ENCODE peak calls at places on chromosomes 3 and 15, in ten cellular contexts. One of them, this sample, is unnamed.

GRCh38 chr3:46535746-46536145 is 30.4 kb downstream of the LRRC2 start:
- DNase-seq in thyroid gland: no peak
- DNase-seq in coronary artery: no peak
- DNase-seq in epithelial cell of esophagus: no peak
- DNase-seq in neural progenitor cell: no peak
- DNase-seq in astrocyte of the spinal cord: no peak
- DNase-seq in astrocyte: no peak
- DNase-seq in GM06990: no peak
- DNase-seq in NB4: no peak
- DNase-seq in A673: no peak
- DNase-seq in this sample: no peak

GRCh38 chr15:97902140-97902780 is 58.2 kb upstream of the ARRDC4 start:
- DNase-seq in thyroid gland: peak; percentile 46
- DNase-seq in coronary artery: no peak
- DNase-seq in epithelial cell of esophagus: peak; percentile 62
- DNase-seq in neural progenitor cell: no peak
- DNase-seq in astrocyte of the spinal cord: no peak
- DNase-seq in astrocyte: no peak
- DNase-seq in GM06990: no peak
- DNase-seq in NB4: no peak
- DNase-seq in A673: peak; percentile 82
- DNase-seq in this sample: peak; percentile 1

GRCh38 chr3:116777181-116777840 is 67.7 kb downstream of the TUSC7 start:
- DNase-seq in thyroid gland: no peak
- DNase-seq in coronary artery: no peak
- DNase-seq in epithelial cell of esophagus: peak; percentile 4
- DNase-seq in neural progenitor cell: peak; percentile 51
- DNase-seq in astrocyte of the spinal cord: peak; percentile 4
- DNase-seq in astrocyte: no peak
- DNase-seq in GM06990: no peak
- DNase-seq in NB4: no peak
- DNase-seq in A673: peak; percentile 12
- DNase-seq in this sample: no peak

GRCh38 chr3:183285828-183286457 is 32.9 kb downstream of the B3GNT5 start:
- DNase-seq in thyroid gland: peak; percentile 48
- DNase-seq in coronary artery: peak; percentile 88
- DNase-seq in epithelial cell of esophagus: peak; percentile 99
- DNase-seq in neural progenitor cell: no peak
- DNase-seq in astrocyte of the spinal cord: peak; percentile 98
- DNase-seq in astrocyte: peak; percentile 98
- DNase-seq in GM06990: peak; percentile 76
- DNase-seq in NB4: peak; percentile 84
- DNase-seq in A673: peak; percentile 92
- DNase-seq in this sample: peak; percentile 99

GRCh38 chr3:171704002-171704401 is 106.3 kb downstream of the PLD1 start:
- DNase-seq in thyroid gland: peak; percentile 18
- DNase-seq in coronary artery: no peak
- DNase-seq in epithelial cell of esophagus: peak; percentile 65
- DNase-seq in neural progenitor cell: peak; percentile 53
- DNase-seq in astrocyte of the spinal cord: peak; percentile 36
- DNase-seq in astrocyte: peak; percentile 30
- DNase-seq in GM06990: no peak
- DNase-seq in NB4: peak; percentile 37
- DNase-seq in A673: peak; percentile 77
- DNase-seq in this sample: peak; percentile 72

GRCh38 chr3:169813757-169814517 is 1.2 kb upstream of the LRRC34 start:
- DNase-seq in thyroid gland: peak; percentile 36
- DNase-seq in coronary artery: no peak
- DNase-seq in epithelial cell of esophagus: peak; percentile 55
- DNase-seq in neural progenitor cell: peak; percentile 41
- DNase-seq in astrocyte of the spinal cord: no peak
- DNase-seq in astrocyte: no peak
- DNase-seq in GM06990: peak; percentile 85
- DNase-seq in NB4: peak; percentile 78
- DNase-seq in A673: peak; percentile 64
- DNase-seq in this sample: peak; percentile 37

GRCh38 chr3:136366289-136366688 is 116.1 kb downstream of the PCCB start:
- DNase-seq in thyroid gland: no peak
- DNase-seq in coronary artery: no peak
- DNase-seq in epithelial cell of esophagus: peak; percentile 81
- DNase-seq in neural progenitor cell: no peak
- DNase-seq in astrocyte of the spinal cord: no peak
- DNase-seq in astrocyte: peak; percentile 10
- DNase-seq in GM06990: no peak
- DNase-seq in NB4: no peak
- DNase-seq in A673: peak; percentile 32
- DNase-seq in this sample: peak; percentile 54

GRCh38 chr3:164940737-164941136 is 137.6 kb downstream of the SI start:
- DNase-seq in thyroid gland: no peak
- DNase-seq in coronary artery: no peak
- DNase-seq in epithelial cell of esophagus: peak; percentile 53
- DNase-seq in neural progenitor cell: no peak
- DNase-seq in astrocyte of the spinal cord: peak; percentile 22
- DNase-seq in astrocyte: peak; percentile 5
- DNase-seq in GM06990: no peak
- DNase-seq in NB4: no peak
- DNase-seq in A673: no peak
- DNase-seq in this sample: peak; percentile 0

GRCh38 chr15:70415330-70415884 is 317.7 kb upstream of the TLE3 start:
- DNase-seq in thyroid gland: no peak
- DNase-seq in coronary artery: no peak
- DNase-seq in epithelial cell of esophagus: no peak
- DNase-seq in neural progenitor cell: no peak
- DNase-seq in astrocyte of the spinal cord: no peak
- DNase-seq in astrocyte: no peak
- DNase-seq in GM06990: no peak
- DNase-seq in NB4: no peak
- DNase-seq in A673: no peak
- DNase-seq in this sample: no peak

GRCh38 chr3:167936010-167936409 is 159.7 kb downstream of the GOLIM4 start:
- DNase-seq in thyroid gland: no peak
- DNase-seq in coronary artery: no peak
- DNase-seq in epithelial cell of esophagus: no peak
- DNase-seq in neural progenitor cell: no peak
- DNase-seq in astrocyte of the spinal cord: no peak
- DNase-seq in astrocyte: no peak
- DNase-seq in GM06990: no peak
- DNase-seq in NB4: no peak
- DNase-seq in A673: no peak
- DNase-seq in this sample: no peak

GRCh38 chr3:30370681-30371271 is 235.6 kb upstream of the TGFBR2 start:
- DNase-seq in thyroid gland: no peak
- DNase-seq in coronary artery: no peak
- DNase-seq in epithelial cell of esophagus: no peak
- DNase-seq in neural progenitor cell: no peak
- DNase-seq in astrocyte of the spinal cord: peak; percentile 71
- DNase-seq in astrocyte: peak; percentile 86
- DNase-seq in GM06990: no peak
- DNase-seq in NB4: no peak
- DNase-seq in A673: no peak
- DNase-seq in this sample: peak; percentile 65

GRCh38 chr15:89097313-89097712 is 9.1 kb downstream of the ABHD2 start:
- DNase-seq in thyroid gland: no peak
- DNase-seq in coronary artery: no peak
- DNase-seq in epithelial cell of esophagus: no peak
- DNase-seq in neural progenitor cell: no peak
- DNase-seq in astrocyte of the spinal cord: no peak
- DNase-seq in astrocyte: no peak
- DNase-seq in GM06990: no peak
- DNase-seq in NB4: no peak
- DNase-seq in A673: no peak
- DNase-seq in this sample: no peak

GRCh38 chr3:46488735-46489361 is 8.9 kb upstream of the RTP3 start:
- DNase-seq in thyroid gland: peak; percentile 98
- DNase-seq in coronary artery: peak; percentile 80
- DNase-seq in epithelial cell of esophagus: peak; percentile 90
- DNase-seq in neural progenitor cell: peak; percentile 96
- DNase-seq in astrocyte of the spinal cord: peak; percentile 86
- DNase-seq in astrocyte: peak; percentile 72
- DNase-seq in GM06990: peak; percentile 88
- DNase-seq in NB4: peak; percentile 96
- DNase-seq in A673: peak; percentile 85
- DNase-seq in this sample: peak; percentile 91

GRCh38 chr3:55408193-55408826 is 78.8 kb downstream of the WNT5A start:
- DNase-seq in thyroid gland: no peak
- DNase-seq in coronary artery: no peak
- DNase-seq in epithelial cell of esophagus: no peak
- DNase-seq in neural progenitor cell: no peak
- DNase-seq in astrocyte of the spinal cord: no peak
- DNase-seq in astrocyte: no peak
- DNase-seq in GM06990: no peak
- DNase-seq in NB4: no peak
- DNase-seq in A673: no peak
- DNase-seq in this sample: no peak

GRCh38 chr15:61084944-61085367 is 144.1 kb downstream of the RORA start:
- DNase-seq in thyroid gland: no peak
- DNase-seq in coronary artery: no peak
- DNase-seq in epithelial cell of esophagus: no peak
- DNase-seq in neural progenitor cell: peak; percentile 62
- DNase-seq in astrocyte of the spinal cord: peak; percentile 17
- DNase-seq in astrocyte: no peak
- DNase-seq in GM06990: peak; percentile 12
- DNase-seq in NB4: peak; percentile 79
- DNase-seq in A673: peak; percentile 69
- DNase-seq in this sample: peak; percentile 17

GRCh38 chr3:39181408-39182335 is 10.7 kb downstream of the XIRP1 start:
- DNase-seq in thyroid gland: no peak
- DNase-seq in coronary artery: no peak
- DNase-seq in epithelial cell of esophagus: no peak
- DNase-seq in neural progenitor cell: no peak
- DNase-seq in astrocyte of the spinal cord: no peak
- DNase-seq in astrocyte: no peak
- DNase-seq in GM06990: no peak
- DNase-seq in NB4: peak; percentile 18
- DNase-seq in A673: no peak
- DNase-seq in this sample: no peak

GRCh38 chr3:39183231-39184080 is 8.9 kb downstream of the XIRP1 start:
- DNase-seq in thyroid gland: no peak
- DNase-seq in coronary artery: no peak
- DNase-seq in epithelial cell of esophagus: no peak
- DNase-seq in neural progenitor cell: no peak
- DNase-seq in astrocyte of the spinal cord: no peak
- DNase-seq in astrocyte: no peak
- DNase-seq in GM06990: no peak
- DNase-seq in NB4: no peak
- DNase-seq in A673: no peak
- DNase-seq in this sample: no peak

GRCh38 chr3:39180183-39180545 is 12.2 kb downstream of the XIRP1 start:
- DNase-seq in thyroid gland: no peak
- DNase-seq in coronary artery: no peak
- DNase-seq in epithelial cell of esophagus: peak; percentile 13
- DNase-seq in neural progenitor cell: no peak
- DNase-seq in astrocyte of the spinal cord: no peak
- DNase-seq in astrocyte: no peak
- DNase-seq in GM06990: no peak
- DNase-seq in NB4: no peak
- DNase-seq in A673: no peak
- DNase-seq in this sample: no peak

GRCh38 chr3:39178553-39178952 is 13.8 kb downstream of the XIRP1 start:
- DNase-seq in thyroid gland: no peak
- DNase-seq in coronary artery: no peak
- DNase-seq in epithelial cell of esophagus: no peak
- DNase-seq in neural progenitor cell: no peak
- DNase-seq in astrocyte of the spinal cord: peak; percentile 46
- DNase-seq in astrocyte: peak; percentile 37
- DNase-seq in GM06990: no peak
- DNase-seq in NB4: no peak
- DNase-seq in A673: no peak
- DNase-seq in this sample: peak; percentile 62

GRCh38 chr3:39180546-39181346 is 11.6 kb downstream of the XIRP1 start:
- DNase-seq in thyroid gland: peak; percentile 98
- DNase-seq in coronary artery: peak; percentile 96
- DNase-seq in epithelial cell of esophagus: peak; percentile 87
- DNase-seq in neural progenitor cell: peak; percentile 97
- DNase-seq in astrocyte of the spinal cord: peak; percentile 87
- DNase-seq in astrocyte: peak; percentile 57
- DNase-seq in GM06990: peak; percentile 91
- DNase-seq in NB4: peak; percentile 83
- DNase-seq in A673: peak; percentile 74
- DNase-seq in this sample: peak; percentile 84
- TF ChIP-seq CTCF in thyroid gland: peak; percentile 47
- TF ChIP-seq CTCF in coronary artery: no peak
- TF ChIP-seq CTCF in epithelial cell of esophagus: peak; percentile 30
- TF ChIP-seq CTCF in neural progenitor cell: no peak
- TF ChIP-seq CTCF in astrocyte of the spinal cord: peak; percentile 27
- TF ChIP-seq CTCF in astrocyte: no peak
- TF ChIP-seq CTCF in GM06990: no peak
- TF ChIP-seq CTCF in NB4: no peak
- TF ChIP-seq CTCF in A673: no peak
- TF ChIP-seq CTCF in this sample: peak; percentile 21

GRCh38 chr3:174419216-174419615 is 439.9 kb upstream of the NAALADL2 start:
- DNase-seq in thyroid gland: no peak
- DNase-seq in coronary artery: no peak
- DNase-seq in epithelial cell of esophagus: no peak
- DNase-seq in neural progenitor cell: no peak
- DNase-seq in astrocyte of the spinal cord: no peak
- DNase-seq in astrocyte: no peak
- DNase-seq in GM06990: no peak
- DNase-seq in NB4: no peak
- DNase-seq in A673: no peak
- DNase-seq in this sample: no peak
- H3K4me3 ChIP-seq in thyroid gland: no peak overlapping the region
- H3K4me3 ChIP-seq in coronary artery: no peak overlapping the region
- H3K4me3 ChIP-seq in epithelial cell of esophagus: no peak overlapping the region
- H3K4me3 ChIP-seq in neural progenitor cell: no peak overlapping the region
- H3K4me3 ChIP-seq in astrocyte of the spinal cord: no peak overlapping the region
- H3K4me3 ChIP-seq in astrocyte: no peak overlapping the region
- H3K4me3 ChIP-seq in GM06990: no peak overlapping the region
- H3K4me3 ChIP-seq in NB4: no peak overlapping the region
- H3K4me3 ChIP-seq in A673: no peak overlapping the region
- H3K4me3 ChIP-seq in this sample: no peak overlapping the region

GRCh38 chr3:141370065-141370533 is 1.8 kb downstream of the ZBTB38 start:
- DNase-seq in thyroid gland: peak; percentile 36
- DNase-seq in coronary artery: peak; percentile 79
- DNase-seq in epithelial cell of esophagus: peak; percentile 82
- DNase-seq in neural progenitor cell: peak; percentile 78
- DNase-seq in astrocyte of the spinal cord: peak; percentile 92
- DNase-seq in astrocyte: peak; percentile 87
- DNase-seq in GM06990: peak; percentile 82
- DNase-seq in NB4: peak; percentile 86
- DNase-seq in A673: peak; percentile 92
- DNase-seq in this sample: peak; percentile 98
- TF ChIP-seq CTCF in thyroid gland: peak; percentile 51
- TF ChIP-seq CTCF in coronary artery: peak; percentile 24
- TF ChIP-seq CTCF in epithelial cell of esophagus: peak; percentile 7
- TF ChIP-seq CTCF in neural progenitor cell: peak; percentile 21
- TF ChIP-seq CTCF in astrocyte of the spinal cord: peak; percentile 46
- TF ChIP-seq CTCF in astrocyte: peak; percentile 21
- TF ChIP-seq CTCF in GM06990: peak; percentile 64
- TF ChIP-seq CTCF in NB4: peak; percentile 30
- TF ChIP-seq CTCF in A673: peak; percentile 62
- TF ChIP-seq CTCF in this sample: peak; percentile 64

GRCh38 chr3:24765399-24765798 is 270.7 kb upstream of the THRB start:
- DNase-seq in thyroid gland: no peak
- DNase-seq in coronary artery: no peak
- DNase-seq in epithelial cell of esophagus: no peak
- DNase-seq in neural progenitor cell: no peak
- DNase-seq in astrocyte of the spinal cord: no peak
- DNase-seq in astrocyte: no peak
- DNase-seq in GM06990: no peak
- DNase-seq in NB4: no peak
- DNase-seq in A673: no peak
- DNase-seq in this sample: no peak

GRCh38 chr3:24763421-24763820 is 268.8 kb upstream of the THRB start:
- DNase-seq in thyroid gland: no peak
- DNase-seq in coronary artery: no peak
- DNase-seq in epithelial cell of esophagus: peak; percentile 29
- DNase-seq in neural progenitor cell: no peak
- DNase-seq in astrocyte of the spinal cord: peak; percentile 2
- DNase-seq in astrocyte: peak; percentile 1
- DNase-seq in GM06990: no peak
- DNase-seq in NB4: no peak
- DNase-seq in A673: no peak
- DNase-seq in this sample: peak; percentile 48
- H3K4me3 ChIP-seq in thyroid gland: no peak overlapping the region
- H3K4me3 ChIP-seq in coronary artery: no peak overlapping the region
- H3K4me3 ChIP-seq in epithelial cell of esophagus: no peak overlapping the region
- H3K4me3 ChIP-seq in neural progenitor cell: no peak overlapping the region
- H3K4me3 ChIP-seq in astrocyte of the spinal cord: no peak overlapping the region
- H3K4me3 ChIP-seq in astrocyte: no peak overlapping the region
- H3K4me3 ChIP-seq in GM06990: no peak overlapping the region
- H3K4me3 ChIP-seq in NB4: no peak overlapping the region
- H3K4me3 ChIP-seq in A673: no peak overlapping the region
- H3K4me3 ChIP-seq in this sample: no peak overlapping the region